ENCODE peak calls at places on chromosomes 1 and 21, in ten cellular contexts. One of them, this sample, is unnamed.

GRCh38 chr1:81920245-81920740 is 119.6 kb downstream of the ADGRL2 start:
- DNase-seq in heart right ventricle: peak; percentile 25
- DNase-seq in esophagus squamous epithelium: no peak
- DNase-seq in memory B cell: no peak
- DNase-seq in NCI-H2081: no peak
- DNase-seq in G401: no peak
- DNase-seq in T-helper 22 cell: no peak
- DNase-seq in GM13977: no peak
- DNase-seq in neural crest cell: peak; percentile 51
- DNase-seq in foreskin fibroblast: peak; percentile 82
- DNase-seq in this sample: no peak

GRCh38 chr1:53550201-53550741 is 91.1 kb downstream of the DMRTB1 start:
- DNase-seq in heart right ventricle: no peak
- DNase-seq in esophagus squamous epithelium: no peak
- DNase-seq in memory B cell: no peak
- DNase-seq in NCI-H2081: no peak
- DNase-seq in G401: no peak
- DNase-seq in T-helper 22 cell: no peak
- DNase-seq in GM13977: no peak
- DNase-seq in neural crest cell: no peak
- DNase-seq in foreskin fibroblast: peak; percentile 56
- DNase-seq in this sample: no peak

GRCh38 chr1:182570611-182570970 is 18.5 kb downstream of the RNASEL start:
- DNase-seq in heart right ventricle: no peak
- DNase-seq in esophagus squamous epithelium: no peak
- DNase-seq in memory B cell: no peak
- DNase-seq in NCI-H2081: no peak
- DNase-seq in G401: no peak
- DNase-seq in T-helper 22 cell: no peak
- DNase-seq in GM13977: peak; percentile 12
- DNase-seq in neural crest cell: no peak
- DNase-seq in foreskin fibroblast: no peak
- DNase-seq in this sample: no peak

GRCh38 chr1:54763814-54764131 is 550 bp downstream of the PARS2 start:
- DNase-seq in heart right ventricle: no peak
- DNase-seq in esophagus squamous epithelium: no peak
- DNase-seq in memory B cell: peak; percentile 15
- DNase-seq in NCI-H2081: no peak
- DNase-seq in G401: no peak
- DNase-seq in T-helper 22 cell: no peak
- DNase-seq in GM13977: no peak
- DNase-seq in neural crest cell: no peak
- DNase-seq in foreskin fibroblast: no peak
- DNase-seq in this sample: no peak

GRCh38 chr1:114229368-114229767 is 75.7 kb upstream of the SYT6 start:
- DNase-seq in heart right ventricle: no peak
- DNase-seq in esophagus squamous epithelium: no peak
- DNase-seq in memory B cell: no peak
- DNase-seq in NCI-H2081: no peak
- DNase-seq in G401: no peak
- DNase-seq in T-helper 22 cell: no peak
- DNase-seq in GM13977: no peak
- DNase-seq in neural crest cell: no peak
- DNase-seq in foreskin fibroblast: no peak
- DNase-seq in this sample: no peak

GRCh38 chr1:5513891-5514515 is 478.2 kb downstream of the NPHP4 start:
- DNase-seq in heart right ventricle: no peak
- DNase-seq in esophagus squamous epithelium: no peak
- DNase-seq in memory B cell: no peak
- DNase-seq in NCI-H2081: peak; percentile 9
- DNase-seq in G401: no peak
- DNase-seq in T-helper 22 cell: no peak
- DNase-seq in GM13977: no peak
- DNase-seq in neural crest cell: no peak
- DNase-seq in foreskin fibroblast: no peak
- DNase-seq in this sample: no peak

GRCh38 chr1:15966081-15966955 is 9.6 kb downstream of the ZBTB17 start:
- DNase-seq in heart right ventricle: no peak
- DNase-seq in esophagus squamous epithelium: no peak
- DNase-seq in memory B cell: peak; percentile 62
- DNase-seq in NCI-H2081: no peak
- DNase-seq in G401: no peak
- DNase-seq in T-helper 22 cell: peak; percentile 45
- DNase-seq in GM13977: peak; percentile 89
- DNase-seq in neural crest cell: no peak
- DNase-seq in foreskin fibroblast: peak; percentile 62
- DNase-seq in this sample: no peak

GRCh38 chr1:90394247-90394646 is 322.9 kb downstream of the BARHL2 start:
- DNase-seq in heart right ventricle: no peak
- DNase-seq in esophagus squamous epithelium: no peak
- DNase-seq in memory B cell: no peak
- DNase-seq in NCI-H2081: no peak
- DNase-seq in G401: no peak
- DNase-seq in T-helper 22 cell: no peak
- DNase-seq in GM13977: no peak
- DNase-seq in neural crest cell: no peak
- DNase-seq in foreskin fibroblast: no peak
- DNase-seq in this sample: no peak

GRCh38 chr1:30923597-30923996 is 15.0 kb upstream of the SDC3 start:
- DNase-seq in heart right ventricle: no peak
- DNase-seq in esophagus squamous epithelium: no peak
- DNase-seq in memory B cell: no peak
- DNase-seq in NCI-H2081: no peak
- DNase-seq in G401: no peak
- DNase-seq in T-helper 22 cell: no peak
- DNase-seq in GM13977: no peak
- DNase-seq in neural crest cell: no peak
- DNase-seq in foreskin fibroblast: peak; percentile 31
- DNase-seq in this sample: no peak

GRCh38 chr1:25616080-25616931 is at the start of gene MAN1C1:
- DNase-seq in heart right ventricle: peak; percentile 90
- DNase-seq in esophagus squamous epithelium: no peak
- DNase-seq in memory B cell: peak; percentile 85
- DNase-seq in NCI-H2081: peak; percentile 93
- DNase-seq in G401: peak; percentile 93
- DNase-seq in T-helper 22 cell: peak; percentile 73
- DNase-seq in GM13977: peak; percentile 96
- DNase-seq in neural crest cell: peak; percentile 90
- DNase-seq in foreskin fibroblast: peak; percentile 91
- DNase-seq in this sample: no peak

GRCh38 chr1:186894415-186894814 is 65.7 kb downstream of the PLA2G4A start:
- DNase-seq in heart right ventricle: no peak
- DNase-seq in esophagus squamous epithelium: no peak
- DNase-seq in memory B cell: no peak
- DNase-seq in NCI-H2081: no peak
- DNase-seq in G401: no peak
- DNase-seq in T-helper 22 cell: no peak
- DNase-seq in GM13977: no peak
- DNase-seq in neural crest cell: no peak
- DNase-seq in foreskin fibroblast: no peak
- DNase-seq in this sample: no peak

GRCh38 chr1:58620259-58620658 is 43.2 kb upstream of the TACSTD2 start:
- DNase-seq in heart right ventricle: no peak
- DNase-seq in esophagus squamous epithelium: no peak
- DNase-seq in memory B cell: no peak
- DNase-seq in NCI-H2081: no peak
- DNase-seq in G401: no peak
- DNase-seq in T-helper 22 cell: no peak
- DNase-seq in GM13977: no peak
- DNase-seq in neural crest cell: no peak
- DNase-seq in foreskin fibroblast: no peak
- DNase-seq in this sample: no peak

GRCh38 chr1:168236836-168237611 is 11.2 kb downstream of the SFT2D2 start:
- DNase-seq in heart right ventricle: no peak
- DNase-seq in esophagus squamous epithelium: no peak
- DNase-seq in memory B cell: no peak
- DNase-seq in NCI-H2081: no peak
- DNase-seq in G401: no peak
- DNase-seq in T-helper 22 cell: no peak
- DNase-seq in GM13977: no peak
- DNase-seq in neural crest cell: no peak
- DNase-seq in foreskin fibroblast: no peak
- DNase-seq in this sample: no peak

GRCh38 chr1:160639652-160640051 is 7.2 kb downstream of the SLAMF1 start:
- DNase-seq in heart right ventricle: no peak
- DNase-seq in esophagus squamous epithelium: no peak
- DNase-seq in memory B cell: no peak
- DNase-seq in NCI-H2081: no peak
- DNase-seq in G401: no peak
- DNase-seq in T-helper 22 cell: no peak
- DNase-seq in GM13977: no peak
- DNase-seq in neural crest cell: no peak
- DNase-seq in foreskin fibroblast: no peak
- DNase-seq in this sample: no peak

GRCh38 chr1:7313081-7313546 is 458.0 kb upstream of the VAMP3 start:
- DNase-seq in heart right ventricle: no peak
- DNase-seq in esophagus squamous epithelium: no peak
- DNase-seq in memory B cell: no peak
- DNase-seq in NCI-H2081: peak; percentile 58
- DNase-seq in G401: no peak
- DNase-seq in T-helper 22 cell: no peak
- DNase-seq in GM13977: no peak
- DNase-seq in neural crest cell: peak; percentile 45
- DNase-seq in foreskin fibroblast: peak; percentile 51
- DNase-seq in this sample: no peak

GRCh38 chr21:44706026-44706705 is 5.2 kb downstream of the TSPEAR start:
- DNase-seq in heart right ventricle: no peak
- DNase-seq in esophagus squamous epithelium: no peak
- DNase-seq in memory B cell: no peak
- DNase-seq in NCI-H2081: no peak
- DNase-seq in G401: no peak
- DNase-seq in T-helper 22 cell: no peak
- DNase-seq in GM13977: no peak
- DNase-seq in neural crest cell: no peak
- DNase-seq in foreskin fibroblast: no peak
- DNase-seq in this sample: no peak

GRCh38 chr1:155196893-155197638 is 10.6 kb downstream of the THBS3 start:
- DNase-seq in heart right ventricle: no peak
- DNase-seq in esophagus squamous epithelium: no peak
- DNase-seq in memory B cell: no peak
- DNase-seq in NCI-H2081: no peak
- DNase-seq in G401: no peak
- DNase-seq in T-helper 22 cell: no peak
- DNase-seq in GM13977: no peak
- DNase-seq in neural crest cell: no peak
- DNase-seq in foreskin fibroblast: no peak
- DNase-seq in this sample: no peak

GRCh38 chr21:35239811-35240219 is 190.7 kb upstream of the RUNX1 start:
- DNase-seq in heart right ventricle: peak; percentile 11
- DNase-seq in esophagus squamous epithelium: no peak
- DNase-seq in memory B cell: no peak
- DNase-seq in NCI-H2081: peak; percentile 59
- DNase-seq in G401: no peak
- DNase-seq in T-helper 22 cell: no peak
- DNase-seq in GM13977: no peak
- DNase-seq in neural crest cell: peak; percentile 24
- DNase-seq in foreskin fibroblast: no peak
- DNase-seq in this sample: no peak

GRCh38 chr1:47688631-47689296 is 250.9 kb downstream of the FOXD2 start:
- DNase-seq in heart right ventricle: no peak
- DNase-seq in esophagus squamous epithelium: no peak
- DNase-seq in memory B cell: no peak
- DNase-seq in NCI-H2081: no peak
- DNase-seq in G401: no peak
- DNase-seq in T-helper 22 cell: no peak
- DNase-seq in GM13977: no peak
- DNase-seq in neural crest cell: no peak
- DNase-seq in foreskin fibroblast: no peak
- DNase-seq in this sample: no peak

GRCh38 chr1:64538389-64538788 is 68.5 kb downstream of the CACHD1 start:
- DNase-seq in heart right ventricle: no peak
- DNase-seq in esophagus squamous epithelium: no peak
- DNase-seq in memory B cell: no peak
- DNase-seq in NCI-H2081: no peak
- DNase-seq in G401: no peak
- DNase-seq in T-helper 22 cell: no peak
- DNase-seq in GM13977: no peak
- DNase-seq in neural crest cell: no peak
- DNase-seq in foreskin fibroblast: no peak
- DNase-seq in this sample: no peak

GRCh38 chr21:41957991-41958766 is 4.4 kb upstream of the C2CD2 start:
- DNase-seq in heart right ventricle: peak; percentile 91
- DNase-seq in esophagus squamous epithelium: no peak
- DNase-seq in memory B cell: no peak
- DNase-seq in NCI-H2081: no peak
- DNase-seq in G401: peak; percentile 30
- DNase-seq in T-helper 22 cell: no peak
- DNase-seq in GM13977: peak; percentile 19
- DNase-seq in neural crest cell: no peak
- DNase-seq in foreskin fibroblast: peak; percentile 93
- DNase-seq in this sample: no peak

GRCh38 chr1:28259935-28260802 is 851 bp downstream of the SESN2 start:
- DNase-seq in heart right ventricle: peak; percentile 78
- DNase-seq in esophagus squamous epithelium: no peak
- DNase-seq in memory B cell: peak; percentile 48
- DNase-seq in NCI-H2081: no peak
- DNase-seq in G401: peak; percentile 66
- DNase-seq in T-helper 22 cell: no peak
- DNase-seq in GM13977: peak; percentile 40
- DNase-seq in neural crest cell: peak; percentile 71
- DNase-seq in foreskin fibroblast: peak; percentile 89
- DNase-seq in this sample: no peak

GRCh38 chr1:201769966-201770365 is 59.0 kb upstream of the IPO9 start:
- DNase-seq in heart right ventricle: peak; percentile 77
- DNase-seq in esophagus squamous epithelium: no peak
- DNase-seq in memory B cell: no peak
- DNase-seq in NCI-H2081: no peak
- DNase-seq in G401: peak; percentile 42
- DNase-seq in T-helper 22 cell: no peak
- DNase-seq in GM13977: no peak
- DNase-seq in neural crest cell: peak; percentile 20
- DNase-seq in foreskin fibroblast: peak; percentile 78
- DNase-seq in this sample: no peak

GRCh38 chr1:227010645-227011044 is 70.6 kb downstream of the COQ8A start:
- DNase-seq in heart right ventricle: no peak
- DNase-seq in esophagus squamous epithelium: no peak
- DNase-seq in memory B cell: no peak
- DNase-seq in NCI-H2081: no peak
- DNase-seq in G401: no peak
- DNase-seq in T-helper 22 cell: no peak
- DNase-seq in GM13977: no peak
- DNase-seq in neural crest cell: no peak
- DNase-seq in foreskin fibroblast: no peak
- DNase-seq in this sample: no peak

GRCh38 chr21:45468051-45468970 is 63.3 kb downstream of the COL18A1 start:
- DNase-seq in heart right ventricle: no peak
- DNase-seq in esophagus squamous epithelium: no peak
- DNase-seq in memory B cell: no peak
- DNase-seq in NCI-H2081: no peak
- DNase-seq in G401: no peak
- DNase-seq in T-helper 22 cell: no peak
- DNase-seq in GM13977: no peak
- DNase-seq in neural crest cell: no peak
- DNase-seq in foreskin fibroblast: no peak
- DNase-seq in this sample: no peak

GRCh38 chr1:18516473-18516872 is 35.7 kb downstream of the KLHDC7A start:
- DNase-seq in heart right ventricle: no peak
- DNase-seq in esophagus squamous epithelium: no peak
- DNase-seq in memory B cell: no peak
- DNase-seq in NCI-H2081: no peak
- DNase-seq in G401: no peak
- DNase-seq in T-helper 22 cell: no peak
- DNase-seq in GM13977: no peak
- DNase-seq in neural crest cell: no peak
- DNase-seq in foreskin fibroblast: no peak
- DNase-seq in this sample: no peak

GRCh38 chr1:248802454-248802853 is 23.3 kb downstream of the SH3BP5L start:
- DNase-seq in heart right ventricle: no peak
- DNase-seq in esophagus squamous epithelium: no peak
- DNase-seq in memory B cell: no peak
- DNase-seq in NCI-H2081: no peak
- DNase-seq in G401: no peak
- DNase-seq in T-helper 22 cell: no peak
- DNase-seq in GM13977: no peak
- DNase-seq in neural crest cell: no peak
- DNase-seq in foreskin fibroblast: no peak
- DNase-seq in this sample: no peak

GRCh38 chr1:208329291-208329690 is 85.1 kb upstream of the PLXNA2 start:
- DNase-seq in heart right ventricle: no peak
- DNase-seq in esophagus squamous epithelium: no peak
- DNase-seq in memory B cell: no peak
- DNase-seq in NCI-H2081: no peak
- DNase-seq in G401: no peak
- DNase-seq in T-helper 22 cell: no peak
- DNase-seq in GM13977: no peak
- DNase-seq in neural crest cell: no peak
- DNase-seq in foreskin fibroblast: peak; percentile 8
- DNase-seq in this sample: no peak